ENCODE peak calls at places on chromosome 17, in five cellular contexts. One of them, this sample, is unnamed.

GRCh38 chr17:74742978-74743545 is 5.4 kb upstream of the NHERF1 start:
- DNase-seq in cardiac muscle cell: no peak
- DNase-seq in Peyer's patch: no peak
- DNase-seq in endothelial cell: no peak
- DNase-seq in ascending aorta: no peak
- DNase-seq in this sample: peak

GRCh38 chr17:4072487-4073157 is 70.2 kb downstream of the ZZEF1 start:
- DNase-seq in ascending aorta: no peak
- DNase-seq in Peyer's patch: no peak
- DNase-seq in cardiac muscle cell: peak
- DNase-seq in endothelial cell: no peak
- DNase-seq in this sample: no peak

GRCh38 chr17:4497101-4497824 is 1.4 kb upstream of the SPNS2 start:
- DNase-seq in endothelial cell: no peak
- DNase-seq in ascending aorta: peak
- DNase-seq in Peyer's patch: no peak
- DNase-seq in cardiac muscle cell: no peak
- DNase-seq in this sample: peak

GRCh38 chr17:9802701-9803100 is 11.3 kb upstream of the DHRS7C start:
- DNase-seq in Peyer's patch: no peak
- DNase-seq in ascending aorta: no peak
- DNase-seq in cardiac muscle cell: no peak
- DNase-seq in endothelial cell: no peak
- DNase-seq in this sample: no peak

GRCh38 chr17:41610965-41611640 is 1.5 kb downstream of the KRT16 start:
- DNase-seq in Peyer's patch: peak
- DNase-seq in cardiac muscle cell: no peak
- DNase-seq in endothelial cell: no peak
- DNase-seq in ascending aorta: no peak
- DNase-seq in this sample: no peak

GRCh38 chr17:66557193-66557592 is 254.8 kb downstream of the PRKCA start:
- DNase-seq in ascending aorta: no peak
- DNase-seq in Peyer's patch: no peak
- DNase-seq in endothelial cell: no peak
- DNase-seq in cardiac muscle cell: no peak
- DNase-seq in this sample: no peak

GRCh38 chr17:80443916-80444708 is 29.1 kb downstream of the ENDOV start:
- DNase-seq in cardiac muscle cell: no peak
- DNase-seq in ascending aorta: no peak
- DNase-seq in Peyer's patch: no peak
- DNase-seq in endothelial cell: no peak
- DNase-seq in this sample: no peak

GRCh38 chr17:251531-251930 is 70.1 kb upstream of the DOC2B start:
- DNase-seq in ascending aorta: peak
- DNase-seq in endothelial cell: no peak
- DNase-seq in cardiac muscle cell: no peak
- DNase-seq in Peyer's patch: no peak
- DNase-seq in this sample: no peak

GRCh38 chr17:50149425-50150353 is 788 bp downstream of the PPP1R9B start:
- DNase-seq in ascending aorta: no peak
- DNase-seq in endothelial cell: peak
- DNase-seq in Peyer's patch: peak
- DNase-seq in cardiac muscle cell: peak
- DNase-seq in this sample: no peak

GRCh38 chr17:76207670-76208069 is 32.6 kb downstream of the RNF157 start:
- DNase-seq in cardiac muscle cell: no peak
- DNase-seq in endothelial cell: no peak
- DNase-seq in Peyer's patch: no peak
- DNase-seq in ascending aorta: no peak
- DNase-seq in this sample: no peak

GRCh38 chr17:74631468-74632195 is 8.1 kb upstream of the CD300E start:
- DNase-seq in endothelial cell: no peak
- DNase-seq in ascending aorta: no peak
- DNase-seq in cardiac muscle cell: peak
- DNase-seq in Peyer's patch: no peak
- DNase-seq in this sample: peak

GRCh38 chr17:17784599-17785264 is 52.1 kb downstream of the SREBF1 start:
- DNase-seq in ascending aorta: no peak
- DNase-seq in cardiac muscle cell: no peak
- DNase-seq in Peyer's patch: no peak
- DNase-seq in endothelial cell: no peak
- DNase-seq in this sample: peak

GRCh38 chr17:76240461-76241204 is at the start of gene RNF157:
- DNase-seq in cardiac muscle cell: peak
- DNase-seq in ascending aorta: peak
- DNase-seq in Peyer's patch: peak
- DNase-seq in endothelial cell: peak
- DNase-seq in this sample: peak

GRCh38 chr17:622356-622755 is 92.3 kb downstream of the VPS53 start:
- DNase-seq in Peyer's patch: no peak
- DNase-seq in endothelial cell: no peak
- DNase-seq in ascending aorta: no peak
- DNase-seq in cardiac muscle cell: peak
- DNase-seq in this sample: no peak

GRCh38 chr17:35390663-35391062 is 17.2 kb upstream of the SLFN11 start:
- DNase-seq in ascending aorta: no peak
- DNase-seq in endothelial cell: no peak
- DNase-seq in cardiac muscle cell: peak
- DNase-seq in Peyer's patch: no peak
- DNase-seq in this sample: no peak

GRCh38 chr17:50264263-50265113 is 9.8 kb upstream of the TMEM92 start:
- DNase-seq in ascending aorta: peak
- DNase-seq in Peyer's patch: peak
- DNase-seq in cardiac muscle cell: no peak
- DNase-seq in endothelial cell: no peak
- DNase-seq in this sample: no peak

GRCh38 chr17:13003927-13004326 is 13.9 kb downstream of the ELAC2 start:
- DNase-seq in Peyer's patch: no peak
- DNase-seq in ascending aorta: no peak
- DNase-seq in cardiac muscle cell: no peak
- DNase-seq in endothelial cell: no peak
- DNase-seq in this sample: no peak

GRCh38 chr17:13002761-13003453 is 14.9 kb downstream of the ELAC2 start:
- DNase-seq in Peyer's patch: peak
- DNase-seq in endothelial cell: peak
- DNase-seq in ascending aorta: peak
- DNase-seq in cardiac muscle cell: peak
- DNase-seq in this sample: peak

GRCh38 chr17:13001991-13002615 is 15.7 kb downstream of the ELAC2 start:
- DNase-seq in ascending aorta: no peak
- DNase-seq in cardiac muscle cell: peak
- DNase-seq in Peyer's patch: no peak
- DNase-seq in endothelial cell: no peak
- DNase-seq in this sample: no peak

GRCh38 chr17:13004336-13004735 is 13.5 kb downstream of the ELAC2 start:
- DNase-seq in ascending aorta: no peak
- DNase-seq in cardiac muscle cell: no peak
- DNase-seq in endothelial cell: no peak
- DNase-seq in Peyer's patch: no peak
- DNase-seq in this sample: no peak

DNA sequence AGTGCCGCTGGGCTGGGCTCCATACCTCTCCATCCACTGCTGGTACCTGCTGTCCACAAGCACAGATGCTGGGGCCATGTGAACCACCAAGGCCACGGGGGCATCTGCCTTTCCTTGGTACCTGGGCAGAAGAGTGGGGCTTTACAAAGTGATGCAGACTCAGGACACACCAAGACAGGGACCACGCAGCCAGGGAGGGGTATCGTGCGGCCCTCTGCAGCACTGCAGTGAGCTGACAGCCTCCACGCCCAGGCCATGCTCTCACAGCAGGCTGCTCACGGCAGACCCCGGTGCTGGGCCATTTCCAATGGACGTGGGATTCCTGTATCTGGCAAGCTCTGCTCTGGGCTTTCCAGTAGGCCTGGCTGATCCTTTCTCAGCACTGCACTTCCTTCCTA is 14.4 kb downstream of the ELAC2 start:
- DNase-seq in endothelial cell: no peak
- DNase-seq in Peyer's patch: no peak
- DNase-seq in ascending aorta: no peak
- DNase-seq in cardiac muscle cell: no peak
- DNase-seq in this sample: no peak
- TF ChIP-seq CTCF in endothelial cell: peak
- TF ChIP-seq CTCF in Peyer's patch: no peak
- TF ChIP-seq CTCF in ascending aorta: no peak
- TF ChIP-seq CTCF in cardiac muscle cell: no peak
- TF ChIP-seq CTCF in this sample: peak

DNA sequence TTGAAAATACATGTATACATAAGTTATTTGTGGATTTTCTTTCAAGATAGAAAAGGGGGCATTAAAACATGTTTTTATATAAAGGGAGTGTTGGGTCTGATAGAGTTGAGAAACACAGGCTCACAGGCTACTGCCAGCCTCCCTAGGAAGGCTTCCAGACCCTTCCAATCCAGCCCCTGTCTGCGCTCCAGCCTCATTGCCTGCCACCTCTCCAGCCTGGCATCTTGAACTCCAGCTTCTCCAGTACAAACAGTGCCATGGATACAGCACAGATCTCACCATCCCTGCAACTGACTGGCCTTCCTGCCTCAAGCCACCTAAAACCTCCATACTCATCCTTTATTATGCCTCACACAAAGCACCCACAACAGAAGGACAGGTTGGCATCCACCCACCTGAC is 40.7 kb downstream of the CCDC182 start:
- DNase-seq in endothelial cell: no peak
- DNase-seq in Peyer's patch: no peak
- DNase-seq in ascending aorta: peak
- DNase-seq in cardiac muscle cell: no peak
- DNase-seq in this sample: no peak
- TF ChIP-seq CTCF in endothelial cell: no peak
- TF ChIP-seq CTCF in Peyer's patch: no peak
- TF ChIP-seq CTCF in ascending aorta: no peak
- TF ChIP-seq CTCF in cardiac muscle cell: no peak
- TF ChIP-seq CTCF in this sample: no peak

DNA sequence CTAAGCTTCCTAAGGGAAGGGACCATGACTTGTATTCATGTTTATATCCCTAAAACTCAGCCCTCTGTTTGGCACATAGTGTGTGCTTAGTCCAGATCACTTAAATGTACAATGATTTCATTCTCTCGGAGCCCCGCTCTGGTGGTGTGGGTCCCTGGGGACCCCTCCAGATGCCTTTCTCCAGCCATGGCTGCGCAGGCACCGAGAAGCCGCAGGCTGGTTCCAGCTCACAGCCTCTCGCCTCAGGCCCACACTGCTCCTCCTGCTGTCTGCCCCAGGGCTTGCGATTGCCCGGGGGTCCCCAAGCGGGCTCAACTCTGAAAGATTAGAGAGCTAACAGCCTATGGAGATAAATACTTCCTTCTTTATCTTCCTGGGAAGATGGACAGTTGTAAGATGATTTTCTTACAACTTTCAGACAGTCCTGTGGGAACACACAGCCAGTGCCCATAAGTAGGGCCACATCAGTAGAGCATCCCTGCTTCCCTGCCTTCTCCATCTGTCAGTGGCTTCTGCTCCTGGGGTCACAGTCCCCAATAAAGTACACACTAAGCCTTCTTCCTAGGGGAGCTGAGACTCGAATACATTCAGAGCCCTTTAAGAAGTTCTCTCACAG is 66.2 kb downstream of the CENPV start:
- DNase-seq in Peyer's patch: no peak
- DNase-seq in cardiac muscle cell: peak
- DNase-seq in ascending aorta: peak
- DNase-seq in endothelial cell: no peak
- DNase-seq in this sample: peak
- TF ChIP-seq CTCF in Peyer's patch: no peak
- TF ChIP-seq CTCF in cardiac muscle cell: peak
- TF ChIP-seq CTCF in ascending aorta: no peak
- TF ChIP-seq CTCF in endothelial cell: no peak
- TF ChIP-seq CTCF in this sample: peak

GRCh38 chr17:37301288-37301687 is 74.5 kb upstream of the C17orf78 start:
- DNase-seq in Peyer's patch: no peak
- DNase-seq in cardiac muscle cell: peak
- DNase-seq in ascending aorta: no peak
- DNase-seq in endothelial cell: no peak
- DNase-seq in this sample: no peak
- TF ChIP-seq CTCF in Peyer's patch: no peak
- TF ChIP-seq CTCF in cardiac muscle cell: no peak
- TF ChIP-seq CTCF in ascending aorta: no peak
- TF ChIP-seq CTCF in endothelial cell: no peak
- TF ChIP-seq CTCF in this sample: no peak

This sample was measured in B cell.